ENCODE peak calls at places on chromosomes 6 and 20, in ten cellular contexts. A is uterus, K is epithelial cell of esophagus, E is retinal pigment epithelial cell, G is astrocyte, D is neural crest cell, F is WERI-Rb-1, U is IMR-90, Z is nephron progenitor cell, P is HFF-Myc. C is an unnamed sample.
A peak's percentile ranks its signal among the peaks of the same experiment; 100 is the strongest.

GRCh38 chr6:12504325-12504966 is 212.1 kb upstream of the PHACTR1 start:
- DNase-seq in A (no peak), K (peak; percentile 57), E (no peak), G (no peak), D (no peak), F (peak; percentile 58), U (peak; percentile 14), Z (no peak), P (no peak), C (no peak)

GRCh38 chr6:87504440-87504839 is 31.7 kb downstream of the SLC35A1 start:
- DNase-seq in A (no peak), K (no peak), E (no peak), G (peak; percentile 3), D (no peak), F (no peak), U (peak; percentile 32), Z (no peak), P (no peak), C (no peak)

GRCh38 chr20:10800288-10800687 is 126.5 kb upstream of the JAG1 start:
- DNase-seq in A (no peak), K (peak; percentile 43), E (no peak), G (no peak), D (no peak), F (no peak), U (no peak), Z (no peak), P (no peak), C (no peak)

GRCh38 chr6:48996461-48997119 is 466.5 kb downstream of the MMUT start:
- DNase-seq in A (no peak), K (no peak), E (no peak), G (no peak), D (no peak), F (no peak), U (no peak), Z (no peak), P (no peak), C (no peak)

GRCh38 chr6:34867484-34867883 is 20.4 kb downstream of the TAF11 start:
- DNase-seq in A (no peak), K (peak; percentile 7), E (no peak), G (no peak), D (no peak), F (no peak), U (no peak), Z (no peak), P (no peak), C (no peak)

GRCh38 chr6:63783096-63783495 is 147.5 kb downstream of the PHF3 start:
- DNase-seq in A (no peak), K (no peak), E (no peak), G (no peak), D (no peak), F (no peak), U (no peak), Z (no peak), P (no peak), C (no peak)

GRCh38 chr20:51404297-51405060 is 138.0 kb downstream of the NFATC2 start:
- DNase-seq in A (no peak), K (no peak), E (no peak), G (peak; percentile 39), D (no peak), F (no peak), U (no peak), Z (no peak), P (no peak), C (no peak)

GRCh38 chr6:15608406-15608805 is 54.4 kb downstream of the DTNBP1 start:
- DNase-seq in A (no peak), K (peak; percentile 91), E (no peak), G (peak; percentile 60), D (no peak), F (no peak), U (peak; percentile 89), Z (no peak), P (peak; percentile 68), C (peak; percentile 20)

GRCh38 chr20:38528167-38528566 is 52.8 kb upstream of the ADIG start:
- DNase-seq in A (no peak), K (no peak), E (no peak), G (no peak), D (no peak), F (no peak), U (no peak), Z (no peak), P (no peak), C (no peak)

GRCh38 chr6:127190552-127190951 is 72.1 kb downstream of the RSPO3 start:
- DNase-seq in A (no peak), K (peak; percentile 37), E (no peak), G (no peak), D (no peak), F (no peak), U (peak; percentile 61), Z (no peak), P (no peak), C (no peak)

GRCh38 chr20:50446351-50447101 is 63.7 kb upstream of the PTPN1 start:
- DNase-seq in A (no peak), K (no peak), E (no peak), G (no peak), D (no peak), F (no peak), U (no peak), Z (no peak), P (no peak), C (no peak)

GRCh38 chr6:138509371-138509770 is 10.1 kb upstream of the NHSL1 start:
- DNase-seq in A (no peak), K (peak; percentile 64), E (no peak), G (no peak), D (no peak), F (peak; percentile 70), U (peak; percentile 52), Z (peak; percentile 20), P (no peak), C (no peak)

GRCh38 chr6:322205-322930 is 30.1 kb downstream of the DUSP22 start:
- DNase-seq in A (no peak), K (no peak), E (no peak), G (no peak), D (no peak), F (no peak), U (no peak), Z (no peak), P (no peak), C (no peak)
- TF ChIP-seq CTCF in A (no peak), K (no peak), E (no peak), G (no peak), D (no peak), F (peak; percentile 27), U (no peak), Z (no peak), P (no peak), C (no peak)

DNA sequence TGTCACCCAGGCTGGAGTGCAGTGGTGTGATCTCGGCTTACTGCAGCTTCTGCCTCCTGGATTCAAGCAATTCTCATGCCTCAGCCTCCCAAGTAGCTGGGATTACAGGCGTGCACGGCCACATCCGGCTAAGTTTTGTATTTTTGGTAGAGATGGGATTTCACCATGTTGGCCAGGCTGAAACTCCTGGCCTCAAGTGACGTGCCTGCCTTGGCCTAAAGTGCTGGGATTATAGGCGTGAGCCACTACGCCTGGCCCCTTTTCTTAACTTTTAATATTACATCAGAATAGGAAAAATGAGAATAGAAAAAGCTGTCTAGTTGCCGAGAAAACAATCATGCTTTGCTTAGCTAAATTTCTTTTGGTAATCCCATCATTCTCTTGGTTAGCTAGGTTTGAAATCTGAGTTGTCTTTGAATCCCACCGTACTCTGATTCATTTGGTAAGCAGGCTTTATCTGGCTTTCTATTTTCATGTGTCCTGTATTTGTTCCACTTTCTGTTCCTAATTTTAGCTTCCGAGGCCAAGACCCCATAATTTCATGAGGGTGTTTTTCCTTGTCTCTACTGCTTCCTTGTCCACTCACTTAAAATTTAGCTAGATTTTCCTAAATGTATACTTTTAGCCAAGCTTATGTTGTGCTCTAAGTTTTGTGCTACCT is 83.5 kb downstream of the NCOA3 start:
- DNase-seq in A (peak; percentile 23), K (no peak), E (no peak), G (no peak), D (no peak), F (no peak), U (no peak), Z (no peak), P (no peak), C (no peak)
- TF ChIP-seq CTCF in A (no peak), K (no peak), E (no peak), G (no peak), D (no peak), F (no peak), U (no peak), Z (no peak), P (no peak), C (no peak)

GRCh38 chr6:20056350-20056992 is 155.8 kb downstream of the MBOAT1 start:
- DNase-seq in A (no peak), K (peak; percentile 68), E (peak; percentile 20), G (peak; percentile 27), D (peak; percentile 10), F (peak; percentile 33), U (peak; percentile 63), Z (peak; percentile 11), P (peak; percentile 16), C (peak; percentile 20)
- TF ChIP-seq CTCF in A (peak; percentile 55), K (peak; percentile 60), E (peak; percentile 67), G (peak; percentile 64), D (peak; percentile 82), F (peak; percentile 63), U (peak; percentile 74), Z (peak; percentile 67), P (peak; percentile 37), C (peak; percentile 63)

GRCh38 chr20:18634501-18634900 is 46.6 kb downstream of the DTD1 start:
- DNase-seq in A (no peak), K (no peak), E (no peak), G (no peak), D (no peak), F (no peak), U (no peak), Z (no peak), P (no peak), C (no peak)

GRCh38 chr20:18628330-18628941 is 40.6 kb downstream of the DTD1 start:
- DNase-seq in A (no peak), K (peak; percentile 27), E (no peak), G (no peak), D (no peak), F (peak; percentile 51), U (no peak), Z (peak; percentile 37), P (no peak), C (no peak)

GRCh38 chr20:18633411-18633810 is 45.6 kb downstream of the DTD1 start:
- DNase-seq in A (no peak), K (no peak), E (no peak), G (no peak), D (no peak), F (no peak), U (no peak), Z (no peak), P (no peak), C (no peak)

GRCh38 chr20:18637296-18637695 is 49.4 kb downstream of the DTD1 start:
- DNase-seq in A (no peak), K (no peak), E (no peak), G (no peak), D (no peak), F (no peak), U (no peak), Z (no peak), P (no peak), C (no peak)

GRCh38 chr20:18632196-18632789 is 44.4 kb downstream of the DTD1 start:
- DNase-seq in A (peak; percentile 79), K (peak; percentile 62), E (peak; percentile 29), G (peak; percentile 13), D (peak; percentile 77), F (peak; percentile 70), U (peak; percentile 59), Z (peak; percentile 78), P (no peak), C (peak; percentile 15)
- TF ChIP-seq CTCF in A (peak; percentile 89), K (peak; percentile 100), E (peak; percentile 99), G (peak; percentile 88), D (peak; percentile 99), F (peak; percentile 92), U (peak; percentile 94), Z (peak; percentile 99), P (peak; percentile 95), C (peak; percentile 99)